ENCODE peak calls at places on chromosome 13, in four cellular contexts. Z is progenitor cell of endocrine pancreas, S is left colon, T is AML-193. U is an unnamed sample.

GRCh38 chr13:110311721-110312668 is 4.9 kb downstream of the COL4A2 start:
- DNase-seq in Z (no peak), S (no peak), T (no peak), U (no peak)

GRCh38 chr13:99269627-99270252 is 11.6 kb upstream of the GPR18 start:
- DNase-seq in Z (no peak), S (no peak), T (peak), U (no peak)

GRCh38 chr13:110275931-110276552 is 30.9 kb downstream of the COL4A1 start:
- DNase-seq in Z (no peak), S (no peak), T (no peak), U (no peak)

GRCh38 chr13:94586371-94586770 is 9.6 kb downstream of the TGDS start:
- DNase-seq in Z (no peak), S (no peak), T (no peak), U (no peak)

GRCh38 chr13:77697208-77698103 is at the start of gene SLAIN1:
- DNase-seq in Z (peak), S (peak), T (no peak), U (peak)

GRCh38 chr13:54852831-54853230 is 1824.2 kb downstream of the OLFM4 start:
- DNase-seq in Z (no peak), S (no peak), T (peak), U (no peak)

GRCh38 chr13:39561971-39562370 is 41.0 kb downstream of the LHFPL6 start:
- DNase-seq in Z (no peak), S (no peak), T (no peak), U (no peak)

GRCh38 chr13:27054760-27055159 is 116.9 kb downstream of the USP12 start:
- DNase-seq in Z (no peak), S (no peak), T (no peak), U (no peak)

GRCh38 chr13:112113851-112114250 is 46.9 kb downstream of the SOX1 start:
- DNase-seq in Z (no peak), S (no peak), T (no peak), U (no peak)

GRCh38 chr13:114067381-114067885 is 65.0 kb downstream of the RASA3 start:
- DNase-seq in Z (no peak), S (no peak), T (peak), U (no peak)

GRCh38 chr13:27522847-27523246 is 72.5 kb upstream of the MTIF3 start:
- DNase-seq in Z (no peak), S (no peak), T (peak), U (no peak)

GRCh38 chr13:94195715-94196114 is 283.8 kb downstream of the DCT start:
- DNase-seq in Z (no peak), S (no peak), T (no peak), U (no peak)

GRCh38 chr13:39402221-39402620 is 200.8 kb downstream of the LHFPL6 start:
- DNase-seq in Z (no peak), S (no peak), T (no peak), U (no peak)

GRCh38 chr13:113976711-113977684 is 3.1 kb upstream of the C13orf46 start:
- DNase-seq in Z (no peak), S (no peak), T (no peak), U (no peak)

GRCh38 chr13:44436589-44437337 is 63.1 kb downstream of the SERP2 start:
- DNase-seq in Z (peak), S (peak), T (peak), U (peak)

GRCh38 chr13:113561417-113562084 is 23.0 kb upstream of the TFDP1 start:
- DNase-seq in Z (no peak), S (no peak), T (no peak), U (peak)

U was measured in left lobe of liver.